ENCODE peak calls at places on chromosomes 4 and X, in ten cellular contexts. E, K, C, B, S, D, J, Q, Y and T are unnamed samples.

GRCh38 chr4:142893012-142893411 is 46.9 kb upstream of the INPP4B start:
- DNase-seq in E (peak), K (no peak), C (no peak), B (no peak), S (no peak), D (no peak), J (no peak), Q (no peak), Y (no peak), T (no peak)

GRCh38 chr4:75391489-75392166 is 122.6 kb downstream of the RCHY1 start:
- DNase-seq in E (peak), K (no peak), C (no peak), B (no peak), S (no peak), D (no peak), J (no peak), Q (no peak), Y (no peak), T (no peak)

GRCh38 chr4:161894014-161894413 is 269.8 kb downstream of the FSTL5 start:
- DNase-seq in E (no peak), K (no peak), C (no peak), B (no peak), S (no peak), D (no peak), J (no peak), Q (no peak), Y (no peak), T (no peak)

GRCh38 chr4:15336410-15337184 is 91.2 kb upstream of the C1QTNF7 start:
- DNase-seq in E (peak), K (no peak), C (no peak), B (no peak), S (no peak), D (no peak), J (no peak), Q (no peak), Y (no peak), T (no peak)

GRCh38 chr4:120056249-120056648 is 10.4 kb downstream of the MAD2L1 start:
- DNase-seq in E (no peak), K (no peak), C (no peak), B (no peak), S (no peak), D (no peak), J (no peak), Q (no peak), Y (no peak), T (no peak)

GRCh38 chrX:31832263-31832662 is 760.4 kb upstream of the FTHL17 start:
- DNase-seq in E (no peak), K (no peak), C (no peak), B (no peak), S (no peak), D (no peak), J (no peak), Q (no peak), Y (peak), T (no peak)

GRCh38 chr4:49058306-49058705 is 72.2 kb downstream of the CWH43 start:
- DNase-seq in E (no peak), K (no peak), C (no peak), B (no peak), S (no peak), D (no peak), J (no peak), Q (no peak), Y (no peak), T (no peak)

GRCh38 chrX:153507484-153508178 is 9.8 kb upstream of the ATP2B3 start:
- DNase-seq in E (peak), K (peak), C (peak), B (peak), S (no peak), D (peak), J (peak), Q (peak), Y (peak), T (no peak)

GRCh38 chr4:40292313-40292759 is 42.8 kb upstream of the CHRNA9 start:
- DNase-seq in E (peak), K (no peak), C (no peak), B (no peak), S (no peak), D (peak), J (no peak), Q (no peak), Y (no peak), T (no peak)

GRCh38 chr4:141028024-141028529 is 105.2 kb downstream of the RNF150 start:
- DNase-seq in E (no peak), K (no peak), C (no peak), B (no peak), S (no peak), D (no peak), J (no peak), Q (no peak), Y (peak), T (no peak)

GRCh38 chrX:68848189-68848940 is 19.5 kb downstream of the EFNB1 start:
- DNase-seq in E (no peak), K (no peak), C (no peak), B (no peak), S (no peak), D (no peak), J (no peak), Q (no peak), Y (no peak), T (no peak)
- H3K27ac ChIP-seq in E (no peak), K (no peak), C (no peak), B (no peak), S (no peak), D (no peak), J (no peak), Q (no peak), Y (no peak), T (no peak)

GRCh38 chr4:6682862-6683590 is 10.7 kb upstream of the S100P start:
- DNase-seq in E (no peak), K (no peak), C (no peak), B (no peak), S (no peak), D (no peak), J (no peak), Q (no peak), Y (no peak), T (no peak)
- TF ChIP-seq POLR2AphosphoS5 in E (no peak), K (peak), C (no peak), B (no peak), S (no peak), D (peak), J (no peak), Q (no peak), Y (no peak), T (no peak)

GRCh38 chr4:88109123-88109864 is 49.1 kb downstream of the ABCG2 start:
- DNase-seq in E (no peak), K (no peak), C (no peak), B (no peak), S (no peak), D (no peak), J (no peak), Q (no peak), Y (no peak), T (no peak)

GRCh38 chr4:88104902-88105610 is 53.4 kb downstream of the ABCG2 start:
- DNase-seq in E (no peak), K (no peak), C (no peak), B (no peak), S (no peak), D (no peak), J (no peak), Q (no peak), Y (peak), T (no peak)

GRCh38 chr4:88107406-88108107 is 50.9 kb downstream of the ABCG2 start:
- DNase-seq in E (no peak), K (no peak), C (no peak), B (no peak), S (no peak), D (no peak), J (no peak), Q (no peak), Y (peak), T (no peak)

GRCh38 chr4:88108747-88109122 is 49.7 kb downstream of the ABCG2 start:
- DNase-seq in E (no peak), K (no peak), C (no peak), B (no peak), S (no peak), D (no peak), J (no peak), Q (no peak), Y (no peak), T (no peak)

DNA sequence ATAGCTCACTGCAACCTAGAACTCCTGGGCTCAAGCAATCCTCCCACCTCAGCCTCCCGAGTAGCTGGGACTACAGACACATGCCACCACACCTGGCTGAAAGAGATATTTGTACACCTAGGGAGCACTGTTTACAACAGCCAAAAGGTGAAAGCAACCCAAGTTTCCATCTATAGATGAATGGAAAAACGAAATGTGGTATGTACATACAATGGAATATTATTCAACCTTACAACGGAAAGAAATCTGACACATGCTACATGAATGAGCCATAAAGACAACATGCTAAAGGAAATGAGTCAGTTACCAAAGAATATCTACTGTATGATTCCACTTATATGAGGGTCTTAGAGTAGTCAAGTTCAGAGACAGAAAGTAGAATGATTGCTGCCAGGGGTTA is 52.2 kb downstream of the ABCG2 start:
- DNase-seq in E (no peak), K (no peak), C (no peak), B (no peak), S (no peak), D (no peak), J (no peak), Q (no peak), Y (no peak), T (no peak)
- TF ChIP-seq CTCF in E (no peak), K (no peak), C (no peak), B (no peak), S (no peak), D (no peak), J (no peak), Q (no peak), Y (no peak), T (no peak)

GRCh38 chr4:112739442-112739841 is 102.5 kb downstream of the LARP7 start:
- DNase-seq in E (no peak), K (no peak), C (no peak), B (no peak), S (no peak), D (no peak), J (no peak), Q (no peak), Y (no peak), T (no peak)

GRCh38 chr4:112736718-112737135 is 99.8 kb downstream of the LARP7 start:
- DNase-seq in E (no peak), K (no peak), C (no peak), B (no peak), S (peak), D (no peak), J (no peak), Q (no peak), Y (no peak), T (no peak)

GRCh38 chr4:112732142-112732541 is 95.2 kb downstream of the LARP7 start:
- DNase-seq in E (no peak), K (no peak), C (no peak), B (no peak), S (no peak), D (no peak), J (no peak), Q (no peak), Y (no peak), T (no peak)

GRCh38 chr4:112731715-112732114 is 94.8 kb downstream of the LARP7 start:
- DNase-seq in E (no peak), K (no peak), C (no peak), B (no peak), S (no peak), D (no peak), J (no peak), Q (no peak), Y (no peak), T (no peak)

GRCh38 chr4:112735474-112735951 is 98.6 kb downstream of the LARP7 start:
- DNase-seq in E (no peak), K (no peak), C (no peak), B (no peak), S (peak), D (no peak), J (no peak), Q (no peak), Y (no peak), T (no peak)
- H3K27ac ChIP-seq in E (no peak), K (no peak), C (no peak), B (no peak), S (peak), D (no peak), J (no peak), Q (no peak), Y (no peak), T (no peak)